ENCODE peak calls at places on chromosome 13, in four cellular contexts. One of them, this sample, is unnamed.
A peak's percentile ranks its signal among the peaks of the same experiment; 100 is the strongest.

GRCh38 chr13:45473627-45474026 is 8.9 kb downstream of the COG3 start:
- DNase-seq in H9: peak; percentile 37
- DNase-seq in IMR-90: no peak
- DNase-seq in H1: no peak
- DNase-seq in this sample: peak; percentile 71

GRCh38 chr13:101618440-101619187 is 166.1 kb downstream of the ITGBL1 start:
- DNase-seq in H9: no peak
- DNase-seq in IMR-90: no peak
- DNase-seq in H1: no peak
- DNase-seq in this sample: no peak

GRCh38 chr13:100594731-100595130 is 6.1 kb upstream of the GGACT start:
- DNase-seq in H9: peak; percentile 67
- DNase-seq in IMR-90: no peak
- DNase-seq in H1: peak; percentile 70
- DNase-seq in this sample: peak; percentile 52

GRCh38 chr13:27023385-27023784 is 148.2 kb downstream of the USP12 start:
- DNase-seq in H9: peak; percentile 12
- DNase-seq in IMR-90: no peak
- DNase-seq in H1: no peak
- DNase-seq in this sample: no peak

GRCh38 chr13:100514788-100515409 is 73.7 kb downstream of the GGACT start:
- DNase-seq in H9: peak; percentile 82
- DNase-seq in IMR-90: peak; percentile 75
- DNase-seq in H1: peak; percentile 92
- DNase-seq in this sample: peak; percentile 76

GRCh38 chr13:110853235-110853721 is 61.6 kb downstream of the ANKRD10 start:
- DNase-seq in H9: no peak
- DNase-seq in IMR-90: no peak
- DNase-seq in H1: peak; percentile 47
- DNase-seq in this sample: no peak

GRCh38 chr13:72820156-72820897 is 38.4 kb downstream of the PIBF1 start:
- DNase-seq in H9: no peak
- DNase-seq in IMR-90: peak; percentile 76
- DNase-seq in H1: no peak
- DNase-seq in this sample: peak; percentile 89

GRCh38 chr13:73138276-73138950 is 79.6 kb downstream of the KLF5 start:
- DNase-seq in H9: no peak
- DNase-seq in IMR-90: peak; percentile 76
- DNase-seq in H1: no peak
- DNase-seq in this sample: peak; percentile 25

GRCh38 chr13:97278395-97279078 is 56.4 kb downstream of the MBNL2 start:
- DNase-seq in H9: no peak
- DNase-seq in IMR-90: no peak
- DNase-seq in H1: no peak
- DNase-seq in this sample: no peak

GRCh38 chr13:52158629-52159158 is 703 bp downstream of the NEK3 start:
- DNase-seq in H9: no peak
- DNase-seq in IMR-90: peak; percentile 28
- DNase-seq in H1: no peak
- DNase-seq in this sample: peak; percentile 31

GRCh38 chr13:75689686-75690085 is 53.6 kb downstream of the LMO7 start:
- DNase-seq in H9: no peak
- DNase-seq in IMR-90: peak; percentile 41
- DNase-seq in H1: no peak
- DNase-seq in this sample: no peak

GRCh38 chr13:38635030-38635429 is 51.8 kb upstream of the FREM2 start:
- DNase-seq in H9: no peak
- DNase-seq in IMR-90: no peak
- DNase-seq in H1: no peak
- DNase-seq in this sample: peak; percentile 33

GRCh38 chr13:47004022-47004421 is 107.2 kb upstream of the HTR2A start:
- DNase-seq in H9: no peak
- DNase-seq in IMR-90: peak; percentile 10
- DNase-seq in H1: no peak
- DNase-seq in this sample: peak; percentile 75

GRCh38 chr13:74264333-74264732 is 130.1 kb upstream of the KLF12 start:
- DNase-seq in H9: no peak
- DNase-seq in IMR-90: no peak
- DNase-seq in H1: no peak
- DNase-seq in this sample: no peak

DNA sequence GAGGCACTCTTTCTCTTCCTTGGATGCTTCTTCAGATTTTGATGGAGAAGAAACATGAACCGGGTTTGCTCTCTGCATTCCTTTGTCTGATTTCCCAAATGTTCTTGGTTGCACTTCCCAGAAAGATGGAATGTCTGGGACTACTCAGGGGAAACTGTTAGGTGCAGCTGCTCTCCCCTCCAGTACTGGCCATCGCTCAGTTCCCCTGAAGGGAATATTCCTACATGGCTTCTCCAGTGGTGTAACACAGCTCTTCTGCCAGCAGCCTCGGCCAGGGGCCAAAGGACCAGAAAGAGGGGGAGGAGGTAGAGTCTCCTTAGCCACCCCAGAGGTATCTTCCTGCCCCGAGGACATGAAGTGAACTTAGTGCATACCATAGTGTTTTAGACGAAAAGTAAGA is 33.5 kb upstream of the SPRY2 start:
- DNase-seq in H9: no peak
- DNase-seq in IMR-90: no peak
- DNase-seq in H1: no peak
- DNase-seq in this sample: no peak
- H3K56ac ChIP-seq in H9: no peak overlapping the region
- H3K56ac ChIP-seq in IMR-90: no peak overlapping the region
- H3K56ac ChIP-seq in H1: no peak overlapping the region
- H3K56ac ChIP-seq in this sample: no peak overlapping the region

DNA sequence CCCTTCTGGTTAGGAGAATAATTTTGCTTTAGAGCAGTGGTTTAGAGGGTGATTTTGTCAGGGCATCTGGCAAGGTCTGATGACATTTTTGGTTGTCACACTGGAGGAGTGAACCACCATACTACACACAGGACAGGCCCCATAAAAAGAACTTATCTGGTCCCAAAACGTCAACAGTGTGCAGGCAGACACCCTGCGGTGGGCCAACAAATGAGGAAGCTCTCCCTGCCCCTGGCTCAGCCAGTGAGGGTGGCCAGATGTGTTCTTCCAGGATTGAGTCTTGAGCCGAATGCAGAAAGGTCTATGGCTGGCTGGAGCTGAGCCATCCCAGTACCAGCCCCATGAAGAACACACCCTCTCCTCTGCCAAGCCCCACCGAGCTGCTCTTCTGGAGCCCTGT is 149.2 kb downstream of the MIPEP start:
- DNase-seq in H9: no peak
- DNase-seq in IMR-90: no peak
- DNase-seq in H1: no peak
- DNase-seq in this sample: no peak
- H3K4me1 ChIP-seq in H9: no peaks in the 10 kb centered on the region
- H3K4me1 ChIP-seq in IMR-90: no peaks in the 10 kb centered on the region
- H3K4me1 ChIP-seq in H1: no peaks in the 10 kb centered on the region
- H3K4me1 ChIP-seq in this sample: no peaks in the 10 kb centered on the region

GRCh38 chr13:112071011-112071901 is 4.3 kb downstream of the SOX1 start:
- DNase-seq in H9: no peak
- DNase-seq in IMR-90: no peak
- DNase-seq in H1: no peak
- DNase-seq in this sample: no peak
- H3K27me3 ChIP-seq in H9: peaks cover 61% of the 10 kb centered on the region
- H3K27me3 ChIP-seq in IMR-90: peaks cover 63% of the 10 kb centered on the region
- H3K27me3 ChIP-seq in H1: peaks cover 77% of the 10 kb centered on the region
- H3K27me3 ChIP-seq in this sample: peaks cover 67% of the 10 kb centered on the region

DNA sequence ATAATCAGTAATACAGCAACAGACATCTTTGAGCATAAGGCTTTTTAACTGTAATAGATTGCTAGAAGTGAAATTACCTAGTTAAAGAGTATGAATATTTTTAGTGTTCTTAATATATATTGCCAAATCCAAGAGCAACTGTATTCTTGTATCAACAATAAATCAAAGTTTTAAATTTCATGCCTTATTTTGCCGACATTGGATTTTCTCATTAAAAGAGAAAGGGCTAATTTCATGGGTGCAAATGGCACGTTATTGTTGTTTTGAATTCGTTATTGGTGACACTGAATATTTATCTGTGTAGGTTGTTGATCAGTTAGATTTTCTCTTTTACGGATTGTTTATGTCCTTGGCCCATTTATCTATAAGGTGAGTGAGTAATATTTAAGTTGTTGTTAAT is 97.1 kb downstream of the C1QTNF9 start:
- DNase-seq in H9: no peak
- DNase-seq in IMR-90: no peak
- DNase-seq in H1: no peak
- DNase-seq in this sample: no peak
- H3K56ac ChIP-seq in H9: no peak overlapping the region
- H3K56ac ChIP-seq in IMR-90: no peak overlapping the region
- H3K56ac ChIP-seq in H1: no peak overlapping the region
- H3K56ac ChIP-seq in this sample: no peak overlapping the region

GRCh38 chr13:36724141-36724540 is 50.3 kb downstream of the SERTM1 start:
- DNase-seq in H9: no peak
- DNase-seq in IMR-90: no peak
- DNase-seq in H1: no peak
- DNase-seq in this sample: peak; percentile 37

GRCh38 chr13:36728006-36728405 is 54.2 kb downstream of the SERTM1 start:
- DNase-seq in H9: no peak
- DNase-seq in IMR-90: no peak
- DNase-seq in H1: no peak
- DNase-seq in this sample: no peak

GRCh38 chr13:36725936-36726335 is 52.1 kb downstream of the SERTM1 start:
- DNase-seq in H9: no peak
- DNase-seq in IMR-90: no peak
- DNase-seq in H1: no peak
- DNase-seq in this sample: no peak
- H3K4me1 ChIP-seq in H9: no peaks in the 10 kb centered on the region
- H3K4me1 ChIP-seq in IMR-90: no peaks in the 10 kb centered on the region
- H3K4me1 ChIP-seq in H1: no peaks in the 10 kb centered on the region
- H3K4me1 ChIP-seq in this sample: no peaks in the 10 kb centered on the region

GRCh38 chr13:66424417-66424816 is 805.7 kb downstream of the PCDH9 start:
- DNase-seq in H9: no peak
- DNase-seq in IMR-90: peak; percentile 75
- DNase-seq in H1: no peak
- DNase-seq in this sample: no peak
- H3K27me3 ChIP-seq in H9: no peaks in the 10 kb centered on the region
- H3K27me3 ChIP-seq in IMR-90: no peaks in the 10 kb centered on the region
- H3K27me3 ChIP-seq in H1: no peaks in the 10 kb centered on the region
- H3K27me3 ChIP-seq in this sample: no peaks in the 10 kb centered on the region

GRCh38 chr13:68905186-68905585 is 1202.4 kb upstream of the ATXN8OS start:
- DNase-seq in H9: no peak
- DNase-seq in IMR-90: no peak
- DNase-seq in H1: no peak
- DNase-seq in this sample: no peak

GRCh38 chr13:68908879-68909278 is 1198.7 kb upstream of the ATXN8OS start:
- DNase-seq in H9: no peak
- DNase-seq in IMR-90: no peak
- DNase-seq in H1: no peak
- DNase-seq in this sample: no peak
- H3K56ac ChIP-seq in H9: no peak overlapping the region
- H3K56ac ChIP-seq in IMR-90: no peak overlapping the region
- H3K56ac ChIP-seq in H1: no peak overlapping the region
- H3K56ac ChIP-seq in this sample: no peak overlapping the region

This sample was measured in mesendoderm.